ENCODE peak calls at places on chromosomes 1 and 21, in five cellular contexts. S, R, Z, V and H are unnamed samples.

GRCh38 chr1:109091196-109092193 is 931 bp downstream of the TMEM167B start:
- DNase-seq in R (no peak), S (peak; percentile 75), V (no peak), Z (no peak), H (no peak)

GRCh38 chr1:93680121-93681094 is 1.2 kb downstream of the BCAR3 start:
- DNase-seq in Z (peak; percentile 85), V (peak; percentile 91), S (peak; percentile 91), R (peak; percentile 76), H (peak; percentile 82)

GRCh38 chr1:94011709-94012590 is 102.7 kb upstream of the GCLM start:
- DNase-seq in Z (no peak), R (no peak), S (peak; percentile 24), V (no peak), H (no peak)

GRCh38 chr1:225882699-225883615 is 777 bp upstream of the TMEM63A start:
- DNase-seq in S (peak; percentile 23), R (no peak), V (peak; percentile 90), Z (peak; percentile 61), H (peak; percentile 73)

GRCh38 chr1:185541861-185542260 is 192.3 kb upstream of the HMCN1 start:
- DNase-seq in Z (no peak), V (no peak), R (no peak), S (peak; percentile 65), H (no peak)

GRCh38 chr21:21612446-21612845 is 614.2 kb downstream of the NCAM2 start:
- DNase-seq in R (no peak), Z (no peak), S (peak; percentile 92), V (no peak), H (no peak)

GRCh38 chr1:114671011-114671938 is 1.4 kb upstream of the DENND2C start:
- DNase-seq in R (no peak), S (peak; percentile 32), Z (no peak), V (no peak), H (no peak)

GRCh38 chr1:1230656-1231399 is 973 bp downstream of the SDF4 start:
- DNase-seq in V (no peak), S (peak; percentile 77), Z (no peak), R (peak; percentile 45), H (no peak)

GRCh38 chr21:26389971-26390641 is 183.0 kb downstream of the CYYR1 start:
- DNase-seq in V (no peak), S (peak; percentile 21), Z (no peak), R (peak; percentile 34), H (no peak)

GRCh38 chr1:248841702-248842395 is 3.8 kb downstream of the ZNF672 start:
- DNase-seq in V (peak; percentile 73), S (peak; percentile 65), Z (no peak), R (no peak), H (no peak)

GRCh38 chr1:38028671-38029070 is 16.1 kb downstream of the UTP11 start:
- DNase-seq in V (no peak), Z (no peak), R (no peak), S (no peak), H (no peak)

GRCh38 chr1:29931477-29932175 is 695.3 kb downstream of the PTPRU start:
- DNase-seq in V (peak; percentile 31), S (no peak), R (no peak), Z (no peak), H (no peak)

GRCh38 chr1:54850737-54851136 is 36.3 kb downstream of the DHCR24 start:
- DNase-seq in V (no peak), Z (no peak), S (peak; percentile 99), R (no peak), H (no peak)

GRCh38 chr1:151326619-151327222 is 495 bp downstream of the PI4KB start:
- DNase-seq in R (no peak), S (peak; percentile 49), V (no peak), Z (peak; percentile 61), H (peak; percentile 38)

GRCh38 chr1:9732123-9732971 is 80.8 kb downstream of the PIK3CD start:
- DNase-seq in S (no peak), R (no peak), Z (no peak), V (no peak), H (no peak)

GRCh38 chr1:27423701-27424100 is 31.3 kb downstream of the GPR3 start:
- DNase-seq in V (no peak), R (no peak), Z (no peak), S (no peak), H (no peak)

GRCh38 chr1:181251001-181251712 is 162.7 kb downstream of the IER5 start:
- DNase-seq in Z (peak; percentile 15), S (peak; percentile 57), R (peak; percentile 67), V (no peak), H (peak; percentile 26)

GRCh38 chr1:29029652-29030051 is 94.1 kb downstream of the TMEM200B start:
- DNase-seq in Z (no peak), S (no peak), V (no peak), R (no peak), H (no peak)

GRCh38 chr1:17585266-17585987 is 45.9 kb downstream of the ARHGEF10L start:
- DNase-seq in S (no peak), Z (no peak), V (no peak), R (no peak), H (no peak)

GRCh38 chr1:17584539-17584938 is 45.0 kb downstream of the ARHGEF10L start:
- DNase-seq in S (no peak), R (no peak), Z (no peak), V (no peak), H (no peak)

GRCh38 chr1:17586172-17586963 is 46.9 kb downstream of the ARHGEF10L start:
- DNase-seq in S (peak; percentile 87), Z (no peak), R (no peak), V (no peak), H (no peak)

GRCh38 chr1:17587693-17588047 is 48.2 kb downstream of the ARHGEF10L start:
- DNase-seq in Z (no peak), S (peak; percentile 68), V (no peak), R (no peak), H (no peak)

GRCh38 chr1:17588048-17588781 is 48.7 kb downstream of the ARHGEF10L start:
- DNase-seq in R (no peak), S (peak; percentile 5), V (no peak), Z (no peak), H (peak; percentile 85)
- TF ChIP-seq POLR2A in R (no peak), S (no peak), V (no peak), Z (no peak), H (no peak)

GRCh38 chr1:214414691-214415090 is 133.7 kb downstream of the SMYD2 start:
- DNase-seq in Z (no peak), V (no peak), R (no peak), S (no peak), H (no peak)

GRCh38 chr1:214415131-214415530 is 134.2 kb downstream of the SMYD2 start:
- DNase-seq in V (no peak), S (no peak), R (no peak), Z (no peak), H (no peak)

GRCh38 chr1:214418380-214418779 is 133.0 kb downstream of the PTPN14 start:
- DNase-seq in S (no peak), R (no peak), V (no peak), Z (no peak), H (no peak)

GRCh38 chr1:214417545-214418210 is 133.7 kb downstream of the PTPN14 start:
- DNase-seq in S (no peak), R (no peak), V (no peak), Z (no peak), H (no peak)

DNA sequence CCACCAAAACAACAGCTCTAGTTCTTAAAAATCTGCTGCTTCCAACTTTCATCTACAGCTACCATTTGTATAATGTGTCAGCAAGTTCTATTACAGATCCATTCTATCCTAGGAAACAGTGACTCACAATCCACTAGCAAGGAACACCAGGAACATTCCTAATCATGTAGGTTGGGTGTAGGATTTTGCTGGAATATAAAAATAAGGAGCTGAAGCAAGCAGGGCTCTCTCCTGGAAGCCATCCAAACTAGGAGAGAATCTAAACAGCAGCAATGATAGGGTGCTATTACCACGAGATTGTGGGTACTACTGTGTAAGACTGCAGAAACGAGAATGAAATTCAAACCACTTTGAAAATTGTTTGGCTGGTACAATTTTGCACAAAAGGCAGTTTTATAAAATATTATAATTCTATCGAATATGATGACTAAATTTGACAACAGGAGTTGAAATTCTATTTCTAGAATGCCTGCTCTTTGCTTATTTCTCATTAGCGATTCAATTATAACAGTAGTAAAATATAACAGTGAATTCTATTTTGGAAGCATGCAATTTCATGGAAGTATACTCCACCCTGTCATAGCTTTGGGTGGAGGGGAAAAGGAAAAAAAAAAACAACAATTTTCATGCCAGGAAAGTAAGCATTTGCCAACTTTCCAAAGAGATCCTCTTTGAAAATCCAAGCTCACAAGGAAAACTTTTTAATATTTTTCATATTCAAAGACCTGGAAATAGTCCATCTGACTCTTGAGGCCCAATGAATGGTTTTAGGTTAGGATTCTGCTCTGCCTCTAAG is 134.8 kb downstream of the PTPN14 start:
- DNase-seq in R (no peak), V (no peak), S (peak; percentile 80), Z (no peak), H (no peak)
- H3K27ac ChIP-seq in R (no peak overlapping the region), V (no peak overlapping the region), S (no peak overlapping the region), Z (no peak overlapping the region), H (no peak overlapping the region)

DNA sequence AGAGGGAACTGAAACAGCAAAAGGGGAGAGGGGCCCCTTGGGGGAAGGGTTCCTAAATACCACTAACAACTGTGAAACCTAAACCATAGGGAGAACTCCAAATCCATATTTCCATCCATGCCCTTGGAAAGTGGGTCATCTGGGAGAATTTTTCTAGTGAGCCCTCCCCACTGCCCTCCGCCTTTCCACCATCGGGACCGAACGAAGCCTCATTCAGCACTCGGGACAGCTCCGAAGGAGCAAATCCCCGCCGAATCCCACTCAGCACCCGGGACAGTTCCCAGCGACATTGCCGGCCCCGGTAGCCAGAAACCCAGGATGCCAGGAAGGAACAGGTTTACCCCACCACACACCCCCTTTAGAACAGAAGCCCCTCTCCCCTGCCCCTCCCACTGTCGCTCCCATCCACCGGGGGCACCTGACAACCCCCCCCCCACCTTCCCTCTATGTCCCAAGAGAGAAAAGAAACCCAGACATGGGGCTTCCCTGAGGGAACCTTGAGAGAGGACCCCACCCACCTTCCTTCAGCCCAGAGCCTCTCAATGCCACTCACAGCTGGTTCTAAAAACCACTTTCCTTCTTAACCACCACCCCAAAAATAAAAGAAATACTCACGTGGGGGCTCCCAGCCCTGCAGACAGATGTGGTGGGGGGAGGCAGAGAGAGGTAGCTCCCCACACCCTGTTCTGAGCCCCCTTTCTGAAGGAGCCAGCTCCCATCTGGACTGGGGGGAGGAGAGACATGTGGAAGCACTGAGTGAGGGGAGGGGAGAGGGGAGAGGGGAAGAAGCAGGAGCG is 4.5 kb downstream of the DLGAP3 start:
- DNase-seq in S (peak; percentile 52), V (no peak), Z (peak; percentile 20), R (no peak), H (peak; percentile 46)
- H3K4me3 ChIP-seq in S (no peak overlapping the region), V (no peak overlapping the region), Z (no peak overlapping the region), R (no peak overlapping the region), H (no peak overlapping the region)

GRCh38 chr1:227729144-227729880 is 5.8 kb downstream of the JMJD4 start:
- DNase-seq in S (no peak), R (no peak), Z (no peak), V (no peak), H (no peak)

GRCh38 chr1:227729881-227730629 is 5.0 kb downstream of the JMJD4 start:
- DNase-seq in V (no peak), R (peak; percentile 27), Z (no peak), S (peak; percentile 64), H (no peak)

GRCh38 chr1:227728059-227728891 is 6.8 kb downstream of the JMJD4 start:
- DNase-seq in V (peak; percentile 91), S (peak; percentile 43), Z (peak; percentile 85), R (peak; percentile 57), H (peak; percentile 87)

GRCh38 chr1:227726924-227727599 is 8.0 kb downstream of the JMJD4 start:
- DNase-seq in Z (no peak), V (no peak), R (no peak), S (no peak), H (no peak)

DNA sequence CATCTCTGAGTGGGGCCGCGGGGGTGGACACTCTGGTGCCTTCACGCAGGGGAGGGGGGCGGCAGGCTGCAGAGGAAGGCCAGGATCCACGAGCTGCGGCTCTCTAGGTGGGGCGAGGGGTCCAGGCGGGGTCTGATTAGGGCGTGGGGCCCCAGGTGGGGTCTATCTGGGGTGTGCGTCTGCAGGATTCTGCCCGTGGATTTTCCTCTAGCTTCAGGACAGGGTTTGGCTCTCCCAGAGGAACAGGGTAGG is 6.3 kb downstream of the JMJD4 start:
- DNase-seq in R (no peak), S (no peak), V (no peak), Z (no peak), H (no peak)
- TF ChIP-seq POLR2A in R (no peak), S (no peak), V (no peak), Z (no peak), H (no peak)